ENCODE peak calls at places on chromosomes 3 and 15, in seven cellular contexts. One of them, this sample, is unnamed.

GRCh38 chr3:78338405-78338804 is 1298.5 kb downstream of the ROBO2 start:
- DNase-seq in spleen: no peak
- DNase-seq in GM23248: no peak
- DNase-seq in MM.1S: peak; percentile 73
- DNase-seq in left ventricle myocardium inferior: no peak
- DNase-seq in OCI-LY7: no peak
- DNase-seq in pancreas: no peak
- DNase-seq in this sample: no peak

GRCh38 chr3:42696356-42697301 is 6.0 kb downstream of the HHATL start:
- DNase-seq in spleen: no peak
- DNase-seq in OCI-LY7: no peak
- DNase-seq in GM23248: no peak
- DNase-seq in pancreas: no peak
- DNase-seq in MM.1S: no peak
- DNase-seq in left ventricle myocardium inferior: no peak
- DNase-seq in this sample: no peak

GRCh38 chr3:20326537-20326936 is 140.5 kb upstream of the SGO1 start:
- DNase-seq in OCI-LY7: no peak
- DNase-seq in GM23248: peak; percentile 55
- DNase-seq in spleen: no peak
- DNase-seq in pancreas: no peak
- DNase-seq in MM.1S: no peak
- DNase-seq in left ventricle myocardium inferior: no peak
- DNase-seq in this sample: no peak

GRCh38 chr3:42497009-42497731 is 5.3 kb upstream of the VIPR1 start:
- DNase-seq in left ventricle myocardium inferior: no peak
- DNase-seq in pancreas: no peak
- DNase-seq in GM23248: no peak
- DNase-seq in MM.1S: no peak
- DNase-seq in OCI-LY7: no peak
- DNase-seq in spleen: peak; percentile 33
- DNase-seq in this sample: no peak

GRCh38 chr3:4834403-4834866 is 144.8 kb upstream of the BHLHE40 start:
- DNase-seq in OCI-LY7: no peak
- DNase-seq in GM23248: no peak
- DNase-seq in left ventricle myocardium inferior: no peak
- DNase-seq in spleen: peak; percentile 85
- DNase-seq in pancreas: no peak
- DNase-seq in MM.1S: peak; percentile 16
- DNase-seq in this sample: peak; percentile 69

GRCh38 chr3:125190781-125191180 is 21.8 kb downstream of the SLC12A8 start:
- DNase-seq in OCI-LY7: no peak
- DNase-seq in GM23248: no peak
- DNase-seq in pancreas: no peak
- DNase-seq in spleen: no peak
- DNase-seq in MM.1S: no peak
- DNase-seq in left ventricle myocardium inferior: no peak
- DNase-seq in this sample: no peak

GRCh38 chr3:149536429-149536828 is 61.9 kb downstream of the TM4SF4 start:
- DNase-seq in GM23248: peak; percentile 60
- DNase-seq in left ventricle myocardium inferior: peak; percentile 73
- DNase-seq in MM.1S: no peak
- DNase-seq in OCI-LY7: no peak
- DNase-seq in spleen: no peak
- DNase-seq in pancreas: peak; percentile 72
- DNase-seq in this sample: no peak

GRCh38 chr15:39931615-39932014 is 2.3 kb upstream of the EIF2AK4 start:
- DNase-seq in OCI-LY7: no peak
- DNase-seq in left ventricle myocardium inferior: no peak
- DNase-seq in MM.1S: no peak
- DNase-seq in GM23248: peak; percentile 16
- DNase-seq in pancreas: no peak
- DNase-seq in spleen: no peak
- DNase-seq in this sample: no peak

GRCh38 chr15:98658831-98659699 is 10.7 kb downstream of the IGF1R start:
- DNase-seq in GM23248: peak; percentile 74
- DNase-seq in MM.1S: peak; percentile 64
- DNase-seq in spleen: no peak
- DNase-seq in left ventricle myocardium inferior: no peak
- DNase-seq in OCI-LY7: peak; percentile 68
- DNase-seq in pancreas: peak; percentile 33
- DNase-seq in this sample: no peak

GRCh38 chr3:3636815-3637214 is 162.4 kb upstream of the LRRN1 start:
- DNase-seq in left ventricle myocardium inferior: no peak
- DNase-seq in pancreas: no peak
- DNase-seq in spleen: no peak
- DNase-seq in OCI-LY7: no peak
- DNase-seq in MM.1S: no peak
- DNase-seq in GM23248: no peak
- DNase-seq in this sample: no peak

GRCh38 chr15:74978503-74978902 is 16.9 kb upstream of the SCAMP5 start:
- DNase-seq in left ventricle myocardium inferior: no peak
- DNase-seq in spleen: peak; percentile 46
- DNase-seq in OCI-LY7: no peak
- DNase-seq in MM.1S: no peak
- DNase-seq in pancreas: no peak
- DNase-seq in GM23248: peak; percentile 66
- DNase-seq in this sample: no peak

GRCh38 chr3:29331035-29331434 is 50.2 kb downstream of the RBMS3 start:
- DNase-seq in left ventricle myocardium inferior: no peak
- DNase-seq in pancreas: no peak
- DNase-seq in MM.1S: no peak
- DNase-seq in OCI-LY7: no peak
- DNase-seq in GM23248: no peak
- DNase-seq in spleen: no peak
- DNase-seq in this sample: no peak
- H3K4me1 ChIP-seq in left ventricle myocardium inferior: peaks cover 77% of the 10 kb centered on the region
- H3K4me1 ChIP-seq in pancreas: no peaks in the 10 kb centered on the region
- H3K4me1 ChIP-seq in MM.1S: no peaks in the 10 kb centered on the region
- H3K4me1 ChIP-seq in OCI-LY7: no peaks in the 10 kb centered on the region
- H3K4me1 ChIP-seq in GM23248: peaks cover 59% of the 10 kb centered on the region
- H3K4me1 ChIP-seq in spleen: peaks cover 5% of the 10 kb centered on the region
- H3K4me1 ChIP-seq in this sample: no peaks in the 10 kb centered on the region

DNA sequence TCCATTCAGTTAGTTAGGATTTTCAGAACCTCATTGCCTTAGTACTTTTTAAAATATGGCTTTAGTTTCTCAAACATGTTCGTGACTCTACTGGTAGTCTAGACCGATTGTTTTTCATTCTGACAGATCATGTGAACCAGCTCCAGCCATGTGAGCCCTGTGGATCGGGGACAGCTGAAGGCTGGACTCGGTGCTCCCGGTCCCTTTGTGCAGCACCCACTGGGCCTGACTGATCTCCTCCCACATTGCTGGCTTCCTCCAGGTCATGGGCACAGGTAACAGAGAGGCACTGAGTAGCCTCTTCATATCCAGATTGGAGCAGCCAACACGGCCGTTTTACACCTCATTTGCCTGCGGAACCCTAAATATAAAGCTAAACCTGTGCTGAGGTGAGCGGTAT is 30.5 kb downstream of the NIPA2 start:
- DNase-seq in pancreas: no peak
- DNase-seq in spleen: no peak
- DNase-seq in GM23248: no peak
- DNase-seq in MM.1S: no peak
- DNase-seq in OCI-LY7: no peak
- DNase-seq in left ventricle myocardium inferior: no peak
- DNase-seq in this sample: no peak
- H3K36me3 ChIP-seq in pancreas: peaks cover 22% of the 10 kb centered on the region
- H3K36me3 ChIP-seq in spleen: peaks cover 91% of the 10 kb centered on the region
- H3K36me3 ChIP-seq in GM23248: peaks cover 73% of the 10 kb centered on the region
- H3K36me3 ChIP-seq in MM.1S: peaks cover 23% of the 10 kb centered on the region
- H3K36me3 ChIP-seq in OCI-LY7: peaks cover 67% of the 10 kb centered on the region
- H3K36me3 ChIP-seq in left ventricle myocardium inferior: peaks cover 92% of the 10 kb centered on the region
- H3K36me3 ChIP-seq in this sample: peaks cover 16% of the 10 kb centered on the region

GRCh38 chr15:64513823-64514222 is 53.4 kb downstream of the ZNF609 start:
- DNase-seq in spleen: no peak
- DNase-seq in OCI-LY7: no peak
- DNase-seq in left ventricle myocardium inferior: no peak
- DNase-seq in GM23248: no peak
- DNase-seq in MM.1S: no peak
- DNase-seq in pancreas: no peak
- DNase-seq in this sample: no peak
- H3K4me1 ChIP-seq in spleen: peaks cover 3% of the 10 kb centered on the region
- H3K4me1 ChIP-seq in OCI-LY7: peaks cover 6% of the 10 kb centered on the region
- H3K4me1 ChIP-seq in left ventricle myocardium inferior: peaks cover 17% of the 10 kb centered on the region
- H3K4me1 ChIP-seq in GM23248: no peaks in the 10 kb centered on the region
- H3K4me1 ChIP-seq in MM.1S: no peaks in the 10 kb centered on the region
- H3K4me1 ChIP-seq in pancreas: peaks cover 5% of the 10 kb centered on the region
- H3K4me1 ChIP-seq in this sample: peaks cover 3% of the 10 kb centered on the region

DNA sequence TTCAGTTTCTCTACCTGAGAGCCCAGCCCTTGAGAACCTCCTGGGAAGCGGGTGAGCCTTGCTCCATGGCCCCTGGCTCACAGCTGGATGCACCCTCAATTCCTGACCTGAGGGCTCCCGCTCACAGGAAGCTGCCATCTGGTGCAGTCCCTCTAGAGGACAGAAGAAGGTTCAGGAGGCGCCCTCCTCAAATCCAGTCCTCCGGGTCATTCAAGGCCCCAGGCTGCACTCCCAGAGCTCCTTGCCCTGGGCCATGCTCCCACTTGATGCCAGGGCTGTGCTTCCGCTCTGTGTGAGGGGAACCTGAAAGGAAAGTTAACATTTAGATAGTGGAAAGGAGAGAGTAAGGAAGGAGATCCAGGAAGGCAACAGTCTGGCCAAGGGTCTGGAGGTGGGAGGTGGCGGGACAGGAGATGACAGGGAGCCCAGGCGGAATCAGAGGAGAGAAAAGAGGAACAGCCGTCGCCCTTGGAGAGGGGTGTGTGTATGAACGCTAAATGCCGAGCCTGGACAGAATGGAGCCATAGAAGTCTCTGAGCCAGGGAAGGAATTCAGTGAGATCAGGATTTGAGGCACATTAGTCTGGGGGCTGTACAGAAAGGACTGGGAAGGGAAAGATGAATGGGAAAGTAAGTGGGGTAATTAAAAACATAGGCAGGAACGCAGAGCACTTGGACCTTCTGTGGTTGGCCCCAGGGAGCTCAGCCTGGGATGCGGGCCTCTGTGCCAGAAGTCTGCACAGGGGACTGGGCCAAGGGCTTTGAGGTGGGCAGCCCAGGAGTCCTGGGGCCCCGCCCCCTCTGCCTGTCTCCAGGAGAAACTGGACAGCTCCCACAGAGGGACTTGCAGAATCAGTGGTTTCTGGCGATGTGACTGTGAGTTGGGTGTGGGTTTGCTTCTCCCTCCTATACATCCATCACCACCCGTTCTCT is 26.1 kb downstream of the TBC1D21 start:
- DNase-seq in OCI-LY7: no peak
- DNase-seq in GM23248: peak; percentile 78
- DNase-seq in pancreas: no peak
- DNase-seq in left ventricle myocardium inferior: no peak
- DNase-seq in spleen: no peak
- DNase-seq in MM.1S: no peak
- DNase-seq in this sample: no peak
- H3K36me3 ChIP-seq in OCI-LY7: no peaks in the 10 kb centered on the region
- H3K36me3 ChIP-seq in GM23248: no peaks in the 10 kb centered on the region
- H3K36me3 ChIP-seq in pancreas: no peaks in the 10 kb centered on the region
- H3K36me3 ChIP-seq in left ventricle myocardium inferior: no peaks in the 10 kb centered on the region
- H3K36me3 ChIP-seq in spleen: no peaks in the 10 kb centered on the region
- H3K36me3 ChIP-seq in MM.1S: no peaks in the 10 kb centered on the region
- H3K36me3 ChIP-seq in this sample: no peaks in the 10 kb centered on the region

GRCh38 chr3:58573638-58574037 is 3.6 kb downstream of the FAM107A start:
- DNase-seq in MM.1S: no peak
- DNase-seq in OCI-LY7: no peak
- DNase-seq in GM23248: peak; percentile 19
- DNase-seq in left ventricle myocardium inferior: no peak
- DNase-seq in spleen: no peak
- DNase-seq in pancreas: no peak
- DNase-seq in this sample: no peak
- H3K4me1 ChIP-seq in MM.1S: no peaks in the 10 kb centered on the region
- H3K4me1 ChIP-seq in OCI-LY7: peaks cover 7% of the 10 kb centered on the region
- H3K4me1 ChIP-seq in GM23248: peaks cover 4% of the 10 kb centered on the region
- H3K4me1 ChIP-seq in left ventricle myocardium inferior: peaks cover 98% of the 10 kb centered on the region
- H3K4me1 ChIP-seq in spleen: peaks cover 23% of the 10 kb centered on the region
- H3K4me1 ChIP-seq in pancreas: no peaks in the 10 kb centered on the region
- H3K4me1 ChIP-seq in this sample: peaks cover 2% of the 10 kb centered on the region

DNA sequence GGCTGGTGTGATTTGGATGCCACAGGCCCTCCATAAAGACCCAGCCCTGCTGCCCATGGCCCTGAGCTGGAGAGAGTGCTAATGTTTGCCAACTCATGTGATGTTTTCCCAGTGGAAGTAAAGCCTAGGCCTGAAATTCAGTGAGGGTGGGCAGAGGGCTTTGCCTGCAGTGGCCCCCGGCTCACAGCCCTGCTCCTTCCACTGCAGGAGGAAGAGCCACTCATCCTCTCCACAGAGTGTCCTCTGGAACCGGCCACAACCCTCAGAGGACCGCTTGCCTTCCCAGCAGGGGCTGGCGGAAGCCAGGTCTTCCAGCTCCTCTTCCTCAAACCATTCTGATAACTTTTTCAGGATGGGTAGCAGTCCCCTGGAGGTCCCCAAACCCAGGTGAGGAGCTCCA is 13.9 kb upstream of the CPNE9 start:
- DNase-seq in pancreas: no peak
- DNase-seq in MM.1S: no peak
- DNase-seq in OCI-LY7: no peak
- DNase-seq in GM23248: no peak
- DNase-seq in spleen: peak; percentile 49
- DNase-seq in left ventricle myocardium inferior: no peak
- DNase-seq in this sample: no peak
- H3K36me3 ChIP-seq in pancreas: peaks cover 27% of the 10 kb centered on the region
- H3K36me3 ChIP-seq in MM.1S: peaks cover 3% of the 10 kb centered on the region
- H3K36me3 ChIP-seq in OCI-LY7: peaks cover 60% of the 10 kb centered on the region
- H3K36me3 ChIP-seq in GM23248: peaks cover 10% of the 10 kb centered on the region
- H3K36me3 ChIP-seq in spleen: peaks cover 100% of the 10 kb centered on the region
- H3K36me3 ChIP-seq in left ventricle myocardium inferior: peaks cover 100% of the 10 kb centered on the region
- H3K36me3 ChIP-seq in this sample: peaks cover 98% of the 10 kb centered on the region

GRCh38 chr15:90396321-90396720 is 8.3 kb downstream of the IQGAP1 start:
- DNase-seq in spleen: no peak
- DNase-seq in pancreas: no peak
- DNase-seq in GM23248: no peak
- DNase-seq in MM.1S: no peak
- DNase-seq in left ventricle myocardium inferior: no peak
- DNase-seq in OCI-LY7: no peak
- DNase-seq in this sample: no peak
- H3K4me1 ChIP-seq in spleen: peaks cover 32% of the 10 kb centered on the region
- H3K4me1 ChIP-seq in pancreas: peaks cover 17% of the 10 kb centered on the region
- H3K4me1 ChIP-seq in GM23248: peaks cover 15% of the 10 kb centered on the region
- H3K4me1 ChIP-seq in MM.1S: peaks cover 13% of the 10 kb centered on the region
- H3K4me1 ChIP-seq in left ventricle myocardium inferior: peaks cover 95% of the 10 kb centered on the region
- H3K4me1 ChIP-seq in OCI-LY7: peaks cover 18% of the 10 kb centered on the region
- H3K4me1 ChIP-seq in this sample: peaks cover 20% of the 10 kb centered on the region

GRCh38 chr3:7062714-7063113 is 201.8 kb downstream of the GRM7 start:
- DNase-seq in left ventricle myocardium inferior: no peak
- DNase-seq in MM.1S: no peak
- DNase-seq in spleen: no peak
- DNase-seq in GM23248: no peak
- DNase-seq in pancreas: no peak
- DNase-seq in OCI-LY7: no peak
- DNase-seq in this sample: no peak
- H3K36me3 ChIP-seq in left ventricle myocardium inferior: no peaks in the 10 kb centered on the region
- H3K36me3 ChIP-seq in MM.1S: no peaks in the 10 kb centered on the region
- H3K36me3 ChIP-seq in spleen: no peaks in the 10 kb centered on the region
- H3K36me3 ChIP-seq in GM23248: no peaks in the 10 kb centered on the region
- H3K36me3 ChIP-seq in pancreas: no peaks in the 10 kb centered on the region
- H3K36me3 ChIP-seq in OCI-LY7: no peaks in the 10 kb centered on the region
- H3K36me3 ChIP-seq in this sample: no peaks in the 10 kb centered on the region

GRCh38 chr3:127787071-127787490 is 35.2 kb downstream of the MGLL start:
- DNase-seq in spleen: peak; percentile 57
- DNase-seq in MM.1S: no peak
- DNase-seq in left ventricle myocardium inferior: peak; percentile 49
- DNase-seq in GM23248: peak; percentile 56
- DNase-seq in pancreas: no peak
- DNase-seq in OCI-LY7: no peak
- DNase-seq in this sample: no peak
- H3K4me1 ChIP-seq in spleen: peaks cover 7% of the 10 kb centered on the region
- H3K4me1 ChIP-seq in MM.1S: no peaks in the 10 kb centered on the region
- H3K4me1 ChIP-seq in left ventricle myocardium inferior: peaks cover 98% of the 10 kb centered on the region
- H3K4me1 ChIP-seq in GM23248: peaks cover 39% of the 10 kb centered on the region
- H3K4me1 ChIP-seq in pancreas: no peaks in the 10 kb centered on the region
- H3K4me1 ChIP-seq in OCI-LY7: peaks cover 22% of the 10 kb centered on the region
- H3K4me1 ChIP-seq in this sample: no peaks in the 10 kb centered on the region

This sample was measured in effector memory CD4-positive, alpha-beta T cell.